ENCODE peak calls at places on chromosomes 7 and 10, in four cellular contexts. J is H9, W is IMR-90, T is mesendoderm. O is an unnamed sample.

GRCh38 chr7:8254215-8254614 is 7.8 kb downstream of the ICA1 start:
- DNase-seq in J (no peak), W (no peak), T (no peak), O (no peak)

GRCh38 chr7:157337316-157338149 is 729 bp downstream of the DNAJB6 start:
- DNase-seq in J (no peak), W (peak; percentile 67), T (peak; percentile 49), O (peak; percentile 70)

GRCh38 chr10:86139066-86139657 is 227.4 kb downstream of the GRID1 start:
- DNase-seq in J (peak; percentile 76), W (no peak), T (peak; percentile 68), O (no peak)

GRCh38 chr10:132498562-132499366 is 38.8 kb upstream of the INPP5A start:
- DNase-seq in J (peak; percentile 9), W (no peak), T (no peak), O (no peak)

GRCh38 chr10:11225935-11226334 is 208.3 kb downstream of the CELF2 start:
- DNase-seq in J (no peak), W (no peak), T (no peak), O (no peak)

GRCh38 chr7:26593405-26593804 is 271.0 kb downstream of the SKAP2 start:
- DNase-seq in J (no peak), W (no peak), T (no peak), O (no peak)

GRCh38 chr7:125492521-125492920 is 562.9 kb upstream of the POT1 start:
- DNase-seq in J (no peak), W (no peak), T (no peak), O (no peak)

GRCh38 chr7:71679480-71679879 is 547.5 kb downstream of the GALNT17 start:
- DNase-seq in J (no peak), W (no peak), T (no peak), O (no peak)

GRCh38 chr7:139232893-139233292 is 1.9 kb downstream of the UBN2 start:
- DNase-seq in J (no peak), W (peak; percentile 51), T (no peak), O (peak; percentile 55)

GRCh38 chr7:106139253-106140251 is 27.4 kb upstream of the SYPL1 start:
- DNase-seq in J (no peak), W (peak; percentile 52), T (no peak), O (peak; percentile 85)

GRCh38 chr7:32058017-32058416 is 12.2 kb downstream of the PDE1C start:
- DNase-seq in J (no peak), W (no peak), T (peak; percentile 43), O (no peak)

GRCh38 chr7:97845622-97846203 is 26.5 kb downstream of the ASNS start:
- DNase-seq in J (no peak), W (peak; percentile 15), T (peak; percentile 22), O (peak; percentile 23)

GRCh38 chr7:79529896-79530235 is 76.4 kb upstream of the MAGI2 start:
- DNase-seq in J (no peak), W (peak; percentile 45), T (peak; percentile 79), O (no peak)

GRCh38 chr7:151006590-151007300 is 15.9 kb downstream of the NOS3 start:
- DNase-seq in J (peak; percentile 24), W (no peak), T (no peak), O (no peak)

GRCh38 chr7:4633012-4633411 is 49.1 kb upstream of the FOXK1 start:
- DNase-seq in J (peak; percentile 43), W (peak; percentile 76), T (peak; percentile 63), O (no peak)

GRCh38 chr7:4629287-4629905 is 52.7 kb upstream of the FOXK1 start:
- DNase-seq in J (no peak), W (no peak), T (no peak), O (no peak)

GRCh38 chr7:4634166-4634565 is 47.9 kb upstream of the FOXK1 start:
- DNase-seq in J (no peak), W (no peak), T (no peak), O (no peak)

GRCh38 chr7:4631664-4632171 is 50.4 kb upstream of the FOXK1 start:
- DNase-seq in J (peak; percentile 87), W (peak; percentile 91), T (peak; percentile 92), O (peak; percentile 30)

GRCh38 chr7:4631021-4631663 is 51.0 kb upstream of the FOXK1 start:
- DNase-seq in J (no peak), W (no peak), T (no peak), O (no peak)
- H3K23ac ChIP-seq in J (no peak overlapping the region), W (no peak overlapping the region), T (no peak overlapping the region), O (no peak overlapping the region)

GRCh38 chr7:100582650-100583049 is 3.3 kb downstream of the LRCH4 start:
- DNase-seq in J (no peak), W (no peak), T (no peak), O (no peak)

GRCh38 chr7:100582041-100582579 is 3.8 kb downstream of the LRCH4 start:
- DNase-seq in J (no peak), W (no peak), T (no peak), O (no peak)

GRCh38 chr7:100578246-100579183 is 4.8 kb upstream of the SAP25 start:
- DNase-seq in J (peak; percentile 20), W (no peak), T (no peak), O (no peak)

GRCh38 chr7:100583132-100584045 is 2.5 kb downstream of the LRCH4 start:
- DNase-seq in J (peak; percentile 58), W (peak; percentile 67), T (no peak), O (peak; percentile 90)

GRCh38 chr7:100580466-100581283 is 5.3 kb downstream of the LRCH4 start:
- DNase-seq in J (no peak), W (no peak), T (no peak), O (no peak)
- H3K23ac ChIP-seq in J (no peak overlapping the region), W (no peak overlapping the region), T (no peak overlapping the region), O (no peak overlapping the region)

GRCh38 chr10:77471069-77471536 is 166.5 kb downstream of the KCNMA1 start:
- DNase-seq in J (no peak), W (no peak), T (no peak), O (no peak)
- H3K23ac ChIP-seq in J (peak overlapping the region; percentile 8), W (peak overlapping the region; percentile 70), T (no peak overlapping the region), O (no peak overlapping the region)

GRCh38 chr7:101916876-101917275 is 99.5 kb downstream of the CUX1 start:
- DNase-seq in J (no peak), W (no peak), T (no peak), O (no peak)

GRCh38 chr7:101915000-101915399 is 97.6 kb downstream of the CUX1 start:
- DNase-seq in J (no peak), W (no peak), T (peak; percentile 44), O (no peak)

GRCh38 chr7:101917566-101917965 is 100.1 kb downstream of the CUX1 start:
- DNase-seq in J (no peak), W (no peak), T (no peak), O (no peak)

GRCh38 chr7:101918426-101918825 is 101.0 kb downstream of the CUX1 start:
- DNase-seq in J (no peak), W (no peak), T (no peak), O (no peak)

DNA sequence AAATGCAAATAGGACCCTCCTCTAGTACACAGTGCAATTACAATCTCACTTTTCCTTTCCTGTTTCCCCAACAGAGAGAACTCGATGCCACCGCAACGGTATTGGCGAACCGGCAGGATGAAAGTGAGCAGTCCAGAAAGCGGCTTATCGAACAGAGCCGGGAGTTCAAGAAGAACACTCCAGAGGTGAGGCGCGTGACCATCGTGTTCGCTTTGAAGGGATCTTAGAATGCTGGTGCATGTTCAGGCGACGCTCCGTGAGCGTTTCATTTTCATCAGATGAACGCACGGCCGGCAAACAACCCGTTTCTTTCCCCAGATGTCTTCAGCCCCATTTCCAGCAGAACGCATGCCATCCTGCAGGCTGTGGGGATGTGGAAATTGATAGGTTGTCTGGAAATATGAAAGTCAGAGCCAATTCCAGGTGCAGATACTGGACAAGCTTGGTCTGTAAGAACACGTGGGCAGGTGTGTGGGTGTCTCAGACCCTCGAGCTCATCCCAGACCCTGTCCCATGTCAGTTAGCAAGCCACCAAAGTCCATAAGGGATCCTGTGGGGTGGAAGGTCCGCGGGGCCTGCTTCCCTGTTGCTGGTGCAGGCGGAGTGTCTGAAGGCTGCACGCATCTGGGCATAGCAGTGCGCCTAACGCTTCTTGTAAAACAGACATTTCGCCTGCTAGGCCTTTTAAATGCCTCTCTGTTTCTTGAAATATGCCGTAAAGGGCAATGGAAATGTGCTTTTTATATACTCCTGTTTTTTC is 98.8 kb downstream of the CUX1 start:
- DNase-seq in J (no peak), W (no peak), T (no peak), O (no peak)
- H3K23ac ChIP-seq in J (no peak overlapping the region), W (no peak overlapping the region), T (no peak overlapping the region), O (no peak overlapping the region)

DNA sequence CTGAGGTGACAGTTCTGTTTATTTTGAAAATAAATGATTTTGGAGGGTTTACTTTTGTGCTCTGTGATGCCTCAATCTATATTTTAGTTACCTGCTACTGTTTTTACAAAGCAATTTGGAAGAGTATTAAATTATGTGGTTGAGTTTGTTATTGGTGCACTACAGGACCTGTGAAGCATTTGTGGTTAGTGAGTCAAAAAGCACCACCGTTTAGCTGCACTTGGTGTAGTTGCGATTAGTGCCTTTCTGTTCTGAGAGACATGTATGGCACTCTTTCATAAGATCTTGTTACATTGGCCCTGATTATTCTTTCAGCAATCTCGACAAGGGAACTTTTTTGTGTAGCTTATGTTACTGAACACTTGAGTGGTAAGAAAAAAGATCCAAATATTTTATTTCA is 132.2 kb downstream of the BBS9 start:
- DNase-seq in J (no peak), W (peak; percentile 53), T (no peak), O (peak; percentile 6)
- H3K23ac ChIP-seq in J (no peak overlapping the region), W (no peak overlapping the region), T (no peak overlapping the region), O (no peak overlapping the region)